ENCODE peak calls at places on chromosomes 4 and X, in four cellular contexts. One of them, this sample, is unnamed.

GRCh38 chrX:129606918-129607317 is 47.8 kb downstream of the APLN start:
- DNase-seq in CD4-positive, alpha-beta T cell: peak; percentile 30
- DNase-seq in right lobe of liver: no peak
- DNase-seq in AG09309: no peak
- DNase-seq in this sample: no peak

GRCh38 chr4:48112017-48112667 is 21.9 kb downstream of the TXK start:
- DNase-seq in AG09309: no peak
- DNase-seq in CD4-positive, alpha-beta T cell: no peak
- DNase-seq in right lobe of liver: no peak
- DNase-seq in this sample: no peak

GRCh38 chr4:98632258-98632657 is 26.2 kb downstream of the TSPAN5 start:
- DNase-seq in AG09309: no peak
- DNase-seq in CD4-positive, alpha-beta T cell: no peak
- DNase-seq in right lobe of liver: no peak
- DNase-seq in this sample: no peak

GRCh38 chr4:105674011-105674410 is 34.5 kb downstream of the INTS12 start:
- DNase-seq in right lobe of liver: no peak
- DNase-seq in AG09309: no peak
- DNase-seq in CD4-positive, alpha-beta T cell: no peak
- DNase-seq in this sample: no peak

GRCh38 chr4:175308236-175308635 is 390.1 kb downstream of the ADAM29 start:
- DNase-seq in CD4-positive, alpha-beta T cell: no peak
- DNase-seq in AG09309: no peak
- DNase-seq in right lobe of liver: no peak
- DNase-seq in this sample: no peak

GRCh38 chrX:37998586-37999267 is 7.6 kb upstream of the SYTL5 start:
- DNase-seq in AG09309: no peak
- DNase-seq in CD4-positive, alpha-beta T cell: no peak
- DNase-seq in right lobe of liver: no peak
- DNase-seq in this sample: no peak

GRCh38 chr4:24197891-24198290 is 308.0 kb upstream of the PPARGC1A start:
- DNase-seq in right lobe of liver: no peak
- DNase-seq in CD4-positive, alpha-beta T cell: no peak
- DNase-seq in AG09309: no peak
- DNase-seq in this sample: no peak

GRCh38 chrX:114800719-114801118 is 216.7 kb downstream of the IL13RA2 start:
- DNase-seq in right lobe of liver: no peak
- DNase-seq in CD4-positive, alpha-beta T cell: no peak
- DNase-seq in AG09309: peak; percentile 31
- DNase-seq in this sample: no peak

GRCh38 chr4:79259242-79259641 is 66.6 kb downstream of the NAA11 start:
- DNase-seq in right lobe of liver: no peak
- DNase-seq in AG09309: no peak
- DNase-seq in CD4-positive, alpha-beta T cell: no peak
- DNase-seq in this sample: no peak

GRCh38 chr4:156503119-156503518 is 468.5 kb downstream of the PDGFC start:
- DNase-seq in CD4-positive, alpha-beta T cell: no peak
- DNase-seq in AG09309: no peak
- DNase-seq in right lobe of liver: no peak
- DNase-seq in this sample: no peak

DNA sequence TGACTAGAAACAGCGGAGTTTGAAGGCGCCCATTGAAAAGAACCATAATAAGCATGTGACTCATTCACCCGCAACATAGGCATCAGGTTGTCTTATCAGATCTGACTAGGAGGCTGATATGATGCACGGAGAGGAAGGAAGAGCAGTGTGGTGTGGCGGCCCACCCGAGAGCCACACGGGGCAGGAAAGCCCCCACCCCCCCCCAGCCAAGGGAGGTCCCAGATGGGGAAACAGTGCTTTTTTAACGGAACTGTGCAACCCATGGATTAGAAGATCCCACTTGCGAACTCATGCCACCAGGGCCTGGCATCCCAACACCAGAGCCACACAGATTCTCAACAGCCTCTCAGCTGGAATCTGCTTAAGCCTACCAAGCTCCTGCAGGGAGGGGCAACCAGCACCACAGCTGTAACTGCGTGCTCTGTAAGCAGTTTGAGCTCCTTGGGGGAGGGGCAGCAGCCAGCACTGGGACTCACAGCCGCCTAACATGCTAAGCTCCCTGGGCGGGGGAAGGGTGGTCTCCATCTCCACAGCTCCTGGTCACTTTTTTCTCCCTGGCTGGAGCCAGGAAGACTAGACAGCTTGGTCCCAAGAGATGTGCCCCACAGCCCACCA is 466.2 kb downstream of the PDGFC start:
- DNase-seq in AG09309: no peak
- DNase-seq in right lobe of liver: no peak
- DNase-seq in CD4-positive, alpha-beta T cell: no peak
- DNase-seq in this sample: no peak
- TF ChIP-seq CTCF in AG09309: no peak
- TF ChIP-seq CTCF in right lobe of liver: no peak
- TF ChIP-seq CTCF in CD4-positive, alpha-beta T cell: no peak
- TF ChIP-seq CTCF in this sample: no peak

GRCh38 chrX:16807548-16807947 is 21.3 kb downstream of the TXLNG start:
- DNase-seq in CD4-positive, alpha-beta T cell: no peak
- DNase-seq in right lobe of liver: no peak
- DNase-seq in AG09309: no peak
- DNase-seq in this sample: no peak
- TF ChIP-seq CTCF in CD4-positive, alpha-beta T cell: no peak
- TF ChIP-seq CTCF in right lobe of liver: peak; percentile 26
- TF ChIP-seq CTCF in AG09309: peak; percentile 58
- TF ChIP-seq CTCF in this sample: no peak

GRCh38 chr4:3045500-3045850 is 28.9 kb downstream of the HTT-AS start:
- DNase-seq in right lobe of liver: no peak
- DNase-seq in CD4-positive, alpha-beta T cell: peak; percentile 63
- DNase-seq in AG09309: peak; percentile 74
- DNase-seq in this sample: peak; percentile 74
- TF ChIP-seq CTCF in right lobe of liver: no peak
- TF ChIP-seq CTCF in CD4-positive, alpha-beta T cell: no peak
- TF ChIP-seq CTCF in AG09309: no peak
- TF ChIP-seq CTCF in this sample: no peak

GRCh38 chr4:124206779-124207605 is 505.5 kb downstream of the ANKRD50 start:
- DNase-seq in AG09309: peak; percentile 3
- DNase-seq in right lobe of liver: no peak
- DNase-seq in CD4-positive, alpha-beta T cell: no peak
- DNase-seq in this sample: no peak

GRCh38 chr4:124203613-124204284 is 508.8 kb downstream of the ANKRD50 start:
- DNase-seq in CD4-positive, alpha-beta T cell: no peak
- DNase-seq in AG09309: peak; percentile 62
- DNase-seq in right lobe of liver: no peak
- DNase-seq in this sample: no peak

GRCh38 chr4:124199185-124199584 is 513.3 kb downstream of the ANKRD50 start:
- DNase-seq in AG09309: no peak
- DNase-seq in CD4-positive, alpha-beta T cell: no peak
- DNase-seq in right lobe of liver: no peak
- DNase-seq in this sample: no peak

GRCh38 chr4:124199755-124200154 is 512.8 kb downstream of the ANKRD50 start:
- DNase-seq in right lobe of liver: no peak
- DNase-seq in CD4-positive, alpha-beta T cell: no peak
- DNase-seq in AG09309: no peak
- DNase-seq in this sample: no peak

GRCh38 chr4:124202106-124202505 is 510.4 kb downstream of the ANKRD50 start:
- DNase-seq in right lobe of liver: no peak
- DNase-seq in AG09309: no peak
- DNase-seq in CD4-positive, alpha-beta T cell: no peak
- DNase-seq in this sample: no peak
- TF ChIP-seq CTCF in right lobe of liver: no peak
- TF ChIP-seq CTCF in AG09309: no peak
- TF ChIP-seq CTCF in CD4-positive, alpha-beta T cell: no peak
- TF ChIP-seq CTCF in this sample: no peak

GRCh38 chr4:94538229-94538628 is 86.5 kb downstream of the PDLIM5 start:
- DNase-seq in CD4-positive, alpha-beta T cell: no peak
- DNase-seq in right lobe of liver: no peak
- DNase-seq in AG09309: no peak
- DNase-seq in this sample: no peak
- TF ChIP-seq CTCF in CD4-positive, alpha-beta T cell: no peak
- TF ChIP-seq CTCF in right lobe of liver: no peak
- TF ChIP-seq CTCF in AG09309: no peak
- TF ChIP-seq CTCF in this sample: no peak

GRCh38 chr4:118839221-118839927 is 3.4 kb upstream of the SEC24D start:
- DNase-seq in right lobe of liver: no peak
- DNase-seq in AG09309: no peak
- DNase-seq in CD4-positive, alpha-beta T cell: no peak
- DNase-seq in this sample: no peak
- TF ChIP-seq CTCF in right lobe of liver: no peak
- TF ChIP-seq CTCF in AG09309: no peak
- TF ChIP-seq CTCF in CD4-positive, alpha-beta T cell: no peak
- TF ChIP-seq CTCF in this sample: no peak

GRCh38 chr4:44927361-44928061 is 201.2 kb upstream of the GNPDA2 start:
- DNase-seq in AG09309: no peak
- DNase-seq in CD4-positive, alpha-beta T cell: no peak
- DNase-seq in right lobe of liver: no peak
- DNase-seq in this sample: no peak
- TF ChIP-seq CTCF in AG09309: no peak
- TF ChIP-seq CTCF in CD4-positive, alpha-beta T cell: no peak
- TF ChIP-seq CTCF in right lobe of liver: peak; percentile 57
- TF ChIP-seq CTCF in this sample: no peak

GRCh38 chr4:108060164-108060563 is 70.5 kb downstream of the HADH start:
- DNase-seq in AG09309: peak; percentile 16
- DNase-seq in right lobe of liver: no peak
- DNase-seq in CD4-positive, alpha-beta T cell: no peak
- DNase-seq in this sample: no peak
- TF ChIP-seq CTCF in AG09309: peak; percentile 32
- TF ChIP-seq CTCF in right lobe of liver: peak; percentile 28
- TF ChIP-seq CTCF in CD4-positive, alpha-beta T cell: peak; percentile 12
- TF ChIP-seq CTCF in this sample: no peak